ENCODE peak calls at places on chromosomes 7 and 10, in eight cellular contexts. Z is astrocyte, T is OCI-LY7, Q is left lung, U is HAP-1, K is endodermal cell, H is gastrocnemius medialis, Y is Panc1. D is an unnamed sample. For H3K4me1, the result is how much of the 10 kb centered on the place peaks cover.

GRCh38 chr10:2950546-2950945 is 116.8 kb upstream of the PFKP start:
- DNase-seq in K (no peak), H (no peak), T (no peak), U (no peak), Y (no peak), Z (no peak), Q (no peak), D (no peak)

GRCh38 chr7:148503900-148504487 is 86.6 kb upstream of the C7orf33 start:
- DNase-seq in Z (peak), U (no peak), H (no peak), Y (peak), T (peak), Q (no peak), K (no peak), D (peak)

GRCh38 chr7:141053626-141054025 is 20.2 kb upstream of the TMEM178B start:
- DNase-seq in U (no peak), Y (no peak), Q (no peak), H (no peak), T (no peak), K (no peak), Z (no peak), D (no peak)

GRCh38 chr10:492896-493295 is 196.6 kb downstream of the DIP2C start:
- DNase-seq in Q (no peak), K (no peak), T (no peak), Z (no peak), H (no peak), U (no peak), Y (no peak), D (no peak)

GRCh38 chr7:24024689-24025088 is 259.3 kb upstream of the NPY start:
- DNase-seq in Q (no peak), T (no peak), U (no peak), Y (no peak), Z (no peak), K (no peak), H (no peak), D (no peak)

GRCh38 chr7:87810130-87810529 is 66.0 kb downstream of the SLC25A40 start:
- DNase-seq in U (no peak), K (no peak), Z (no peak), Y (no peak), Q (no peak), T (no peak), H (no peak), D (no peak)

GRCh38 chr10:13003004-13003403 is 1.5 kb upstream of the CCDC3 start:
- DNase-seq in T (no peak), Y (no peak), H (no peak), Z (peak), U (no peak), Q (no peak), K (no peak), D (peak)

GRCh38 chr7:155644971-155645509 is 579 bp downstream of the RBM33 start:
- DNase-seq in Y (no peak), H (peak), T (peak), U (peak), K (peak), Q (no peak), Z (peak), D (peak)

GRCh38 chr7:140048138-140048537 is 14.6 kb downstream of the PARP12 start:
- DNase-seq in Y (no peak), U (no peak), Z (no peak), K (no peak), Q (no peak), H (no peak), T (no peak), D (peak)

GRCh38 chr7:24715661-24716479 is 41.4 kb downstream of the GSDME start:
- DNase-seq in T (peak), Q (no peak), Z (peak), Y (peak), K (peak), H (no peak), U (peak), D (peak)

GRCh38 chr10:130929422-130930325 is 381.8 kb downstream of the TCERG1L start:
- DNase-seq in T (no peak), Q (no peak), U (no peak), Z (no peak), K (peak), H (no peak), Y (no peak), D (no peak)

GRCh38 chr10:95964786-95965185 is 57.0 kb downstream of the CC2D2B start:
- DNase-seq in T (no peak), U (no peak), Q (no peak), Z (no peak), Y (no peak), K (no peak), H (no peak), D (no peak)

GRCh38 chr10:62926407-62926806 is 110.2 kb upstream of the EGR2 start:
- DNase-seq in Z (no peak), Q (no peak), U (no peak), H (no peak), Y (no peak), T (no peak), K (no peak), D (no peak)

GRCh38 chr7:123633553-123633952 is 22.1 kb upstream of the LMOD2 start:
- DNase-seq in K (no peak), Y (no peak), Z (peak), U (no peak), H (no peak), Q (no peak), T (no peak), D (no peak)

GRCh38 chr10:120573355-120573754 is 116.3 kb downstream of the PLPP4 start:
- DNase-seq in Z (no peak), T (no peak), U (no peak), K (no peak), Q (no peak), H (no peak), Y (no peak), D (no peak)

GRCh38 chr10:87842776-87843497 is 20.4 kb downstream of the KLLN start:
- DNase-seq in Q (no peak), U (no peak), H (no peak), Y (no peak), K (no peak), Z (peak), T (no peak), D (peak)

GRCh38 chr10:47141349-47141748 is 158.6 kb upstream of the GDF10 start:
- DNase-seq in U (no peak), T (no peak), Z (no peak), Q (no peak), H (no peak), K (no peak), Y (no peak), D (no peak)

GRCh38 chr7:27944626-27945025 is 204.7 kb downstream of the TAX1BP1 start:
- DNase-seq in K (no peak), U (no peak), Y (no peak), H (peak), Z (no peak), Q (no peak), T (no peak), D (no peak)

GRCh38 chr7:1939434-1940401 is 269.6 kb downstream of the ELFN1 start:
- DNase-seq in Q (peak), U (no peak), T (no peak), Z (no peak), H (no peak), K (no peak), Y (no peak), D (no peak)

GRCh38 chr10:33398796-33399195 is 64.3 kb upstream of the NRP1 start:
- DNase-seq in T (no peak), K (no peak), Q (no peak), H (no peak), Z (no peak), U (no peak), Y (no peak), D (no peak)

GRCh38 chr10:288605-289200 is 153.4 kb downstream of the ZMYND11 start:
- DNase-seq in Y (no peak), H (no peak), Z (no peak), U (no peak), K (no peak), T (peak), Q (no peak), D (no peak)

GRCh38 chr7:94405506-94405905 is 10.8 kb downstream of the COL1A2 start:
- DNase-seq in Y (no peak), U (no peak), Z (no peak), K (no peak), H (no peak), Q (no peak), T (no peak), D (peak)

GRCh38 chr10:45058580-45058979 is 57.9 kb downstream of the ZNF22 start:
- DNase-seq in Z (no peak), U (no peak), T (no peak), H (no peak), Q (no peak), Y (no peak), K (no peak), D (peak)

GRCh38 chr7:139362302-139362701 is 2.6 kb downstream of the LUC7L2 start:
- DNase-seq in Q (no peak), K (no peak), H (no peak), Z (peak), U (no peak), Y (no peak), T (no peak), D (peak)

GRCh38 chr10:110364531-110364937 is 59.8 kb upstream of the SMNDC1 start:
- DNase-seq in T (no peak), Y (no peak), H (no peak), Q (no peak), Z (no peak), K (no peak), U (no peak), D (no peak)

GRCh38 chr7:27409776-27410175 is 167.2 kb downstream of the EVX1 start:
- DNase-seq in U (no peak), Q (no peak), T (no peak), K (no peak), Z (no peak), Y (no peak), H (no peak), D (no peak)

GRCh38 chr7:116786791-116787443 is 75.5 kb upstream of the CAPZA2 start:
- DNase-seq in U (peak), K (peak), Z (no peak), Y (no peak), Q (no peak), T (peak), H (no peak), D (peak)

GRCh38 chr10:116765549-116766162 is 23.3 kb upstream of the HSPA12A start:
- DNase-seq in K (no peak), Q (no peak), U (peak), H (no peak), Y (no peak), T (no peak), Z (no peak), D (peak)

DNA sequence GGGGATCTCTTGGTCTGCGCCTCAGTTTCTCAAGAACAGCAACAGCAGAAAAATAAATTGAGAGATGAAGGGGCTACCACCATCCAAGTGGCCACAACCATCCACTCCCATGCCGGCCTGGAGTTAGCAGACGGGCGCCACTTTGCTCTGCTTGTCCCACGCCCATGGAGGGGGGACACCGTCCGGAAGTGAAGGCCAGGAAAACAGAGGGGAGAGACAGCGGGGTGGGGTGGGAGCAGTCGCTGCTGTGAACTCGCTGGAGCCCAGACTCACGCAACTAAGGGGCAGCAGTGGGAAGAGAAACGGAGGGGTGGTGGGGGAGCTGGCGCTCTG is 135.4 kb downstream of the KIF20B start:
- DNase-seq in Y (no peak), Z (no peak), Q (no peak), U (no peak), K (no peak), H (no peak), T (no peak), D (no peak)
- H3K4me3 ChIP-seq in Y (peak), Z (peak), Q (peak), U (no peak), K (no peak), H (peak), T (no peak), D (no peak)

DNA sequence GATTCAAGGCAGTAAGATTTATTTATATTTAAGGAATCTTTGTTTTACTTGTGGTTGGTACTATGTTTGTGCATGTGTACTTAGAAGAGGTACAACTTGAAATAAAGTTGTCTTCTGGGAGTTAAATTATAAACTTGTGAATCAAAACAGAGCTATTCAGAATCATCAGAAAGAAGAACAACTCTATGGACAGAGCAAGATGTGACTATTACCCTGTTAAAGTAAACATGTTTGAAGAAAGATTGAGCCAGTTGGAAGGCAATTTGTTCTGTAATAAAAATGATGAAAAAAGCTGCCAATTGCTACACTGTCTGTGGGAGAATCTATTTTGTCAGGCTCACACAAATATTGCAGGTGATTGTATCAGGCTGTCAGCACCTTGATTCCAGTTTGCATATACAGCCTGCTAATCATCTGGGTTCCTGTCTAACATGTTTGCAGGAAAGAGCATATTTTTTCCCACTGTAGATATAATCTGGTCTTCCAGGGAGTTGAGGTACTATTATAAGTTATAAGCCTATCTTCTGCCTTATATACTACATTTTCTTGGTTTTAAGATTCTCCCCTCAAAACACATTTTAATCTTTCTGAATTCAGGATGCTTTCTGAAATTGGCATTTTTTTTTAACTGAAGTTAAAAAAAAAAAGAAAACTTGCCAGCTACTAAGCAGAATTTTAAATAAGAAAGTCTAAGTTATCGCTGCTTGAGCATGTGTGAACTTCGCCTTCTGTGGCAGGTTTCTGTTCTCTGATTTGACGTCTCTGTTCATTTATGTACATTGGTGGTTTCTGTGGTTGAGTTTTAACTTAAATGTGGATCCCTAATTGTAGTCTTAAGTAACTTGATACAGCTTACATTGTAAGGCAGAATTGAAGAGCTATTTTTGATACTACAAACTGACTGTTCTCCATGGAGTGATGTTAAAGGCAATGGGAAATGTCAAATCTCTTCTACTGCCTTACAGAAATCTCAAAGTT is 46.0 kb downstream of the ZNRF2 start:
- DNase-seq in Y (no peak), Z (peak), H (no peak), Q (no peak), T (peak), K (no peak), U (no peak), D (no peak)
- H3K4me1 ChIP-seq in Y (under half), Z (under half), H (under half), Q (under half), T (under half), K (under half), U (under half), D (under half)

GRCh38 chr7:158702196-158702595 is 2.4 kb downstream of the NCAPG2 start:
- DNase-seq in H (no peak), Q (no peak), U (no peak), Y (no peak), Z (no peak), K (no peak), T (no peak), D (no peak)
- H3K4me3 ChIP-seq in H (no peak), Q (no peak), U (no peak), Y (no peak), Z (peak), K (peak), T (peak), D (no peak)

GRCh38 chr10:101834341-101834740 is 9.3 kb downstream of the KCNIP2 start:
- DNase-seq in H (no peak), T (no peak), Q (peak), K (no peak), U (no peak), Y (no peak), Z (no peak), D (no peak)
- H3K4me1 ChIP-seq in H (under half), T (under half), Q (under half), K (under half), U (under half), Y (under half), Z (under half), D (under half)

GRCh38 chr7:122304604-122304975 is at the start of gene FEZF1:
- DNase-seq in T (no peak), U (no peak), K (peak), Z (no peak), Q (no peak), Y (no peak), H (no peak), D (no peak)

GRCh38 chr7:122303522-122303970 is 1.0 kb downstream of the FEZF1 start:
- DNase-seq in K (no peak), T (no peak), Y (no peak), U (no peak), Z (no peak), Q (no peak), H (no peak), D (no peak)

GRCh38 chr7:122304996-122305421 is 459 bp upstream of the FEZF1 start:
- DNase-seq in H (no peak), Q (no peak), T (no peak), U (no peak), Z (no peak), Y (no peak), K (peak), D (no peak)

GRCh38 chr7:122302826-122303521 is 1.6 kb downstream of the FEZF1 start:
- DNase-seq in Y (no peak), Q (no peak), H (no peak), Z (no peak), T (no peak), K (no peak), U (no peak), D (no peak)

DNA sequence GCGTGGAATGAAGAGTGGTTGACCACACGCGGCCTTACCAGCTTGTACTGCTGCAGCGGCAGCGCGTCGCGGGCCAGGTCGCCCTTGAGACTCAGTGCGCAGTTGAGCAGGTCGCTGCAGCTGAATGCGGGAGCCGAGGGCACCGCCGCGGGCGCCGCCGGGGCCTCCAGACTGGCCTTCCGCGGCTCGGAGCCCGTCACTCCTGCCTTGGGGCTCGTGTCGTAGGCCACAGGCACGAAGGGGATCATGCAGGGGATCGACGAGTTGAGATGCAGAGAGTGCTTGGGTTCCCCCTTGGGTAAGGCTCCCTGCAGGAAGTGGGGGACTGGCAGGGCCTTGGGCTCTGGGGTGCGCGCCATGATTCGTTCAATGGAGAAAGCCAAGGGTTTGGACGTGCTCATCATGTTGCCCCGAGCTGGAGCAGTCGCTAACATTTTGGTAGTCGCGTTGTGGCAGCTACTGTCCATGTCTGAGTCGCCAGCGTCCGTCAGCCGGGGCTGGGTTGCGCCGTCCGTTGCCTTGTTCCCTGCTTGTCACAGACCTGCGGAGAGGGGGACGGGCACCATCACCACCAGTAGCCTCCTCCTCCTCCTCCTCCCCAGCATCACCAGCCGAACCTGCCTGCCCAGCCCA is 463 bp downstream of the FEZF1 start:
- DNase-seq in Q (no peak), Y (no peak), Z (no peak), H (no peak), U (no peak), T (no peak), K (peak), D (peak)
- H3K4me3 ChIP-seq in Q (no peak), Y (peak), Z (peak), H (peak), U (no peak), T (no peak), K (peak), D (peak)

GRCh38 chr7:43679210-43680068 is 49.9 kb downstream of the COA1 start:
- DNase-seq in Y (no peak), U (no peak), Q (no peak), K (no peak), Z (no peak), H (no peak), T (no peak), D (no peak)
- H3K4me1 ChIP-seq in Y (under half), U (under half), Q (under half), K (under half), Z (under half), H (under half), T (under half), D (under half)

GRCh38 chr7:22193361-22194016 is 163.5 kb downstream of the RAPGEF5 start:
- DNase-seq in U (no peak), Y (no peak), K (peak), Q (no peak), T (no peak), Z (peak), H (no peak), D (peak)
- H3K4me3 ChIP-seq in U (no peak), Y (no peak), K (peak), Q (no peak), T (no peak), Z (peak), H (no peak), D (peak)

DNA sequence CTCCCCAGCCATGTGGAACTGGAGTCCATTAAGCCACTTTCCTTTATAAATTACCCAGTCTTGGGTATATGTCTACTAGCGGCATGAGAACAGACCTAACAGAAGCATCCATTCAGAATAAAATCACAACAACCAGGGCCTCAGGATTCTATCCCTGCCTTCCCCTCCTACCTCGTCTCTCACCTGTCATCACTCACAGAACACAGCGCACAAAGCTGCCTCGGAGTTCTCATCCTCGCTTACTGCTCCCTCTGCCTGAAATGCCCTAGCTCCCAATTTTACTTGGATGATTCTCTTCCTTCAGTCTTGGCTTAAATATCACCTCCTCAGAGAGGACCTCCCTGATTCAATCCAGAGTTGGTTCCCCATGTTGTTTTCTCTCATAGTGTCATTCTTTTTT is 70.7 kb upstream of the AFAP1L2 start:
- DNase-seq in T (no peak), Z (no peak), Y (no peak), Q (no peak), K (no peak), H (no peak), U (no peak), D (peak)
- H3K4me1 ChIP-seq in T (under half), Z (under half), Y (under half), Q (under half), K (under half), H (half or more), U (under half), D (under half)

GRCh38 chr10:8044908-8045727 is 9.4 kb upstream of the GATA3 start:
- DNase-seq in K (peak), H (no peak), Z (no peak), Y (no peak), T (no peak), U (peak), Q (no peak), D (no peak)

GRCh38 chr10:8043569-8044306 is 10.8 kb upstream of the GATA3 start:
- DNase-seq in U (no peak), K (peak), H (no peak), Y (no peak), Q (no peak), T (no peak), Z (no peak), D (no peak)

GRCh38 chr10:8042864-8043568 is 11.5 kb upstream of the GATA3 start:
- DNase-seq in U (no peak), Y (no peak), H (no peak), Q (no peak), T (no peak), K (peak), Z (no peak), D (no peak)

GRCh38 chr10:8045728-8046494 is 8.6 kb upstream of the GATA3 start:
- DNase-seq in Y (no peak), T (no peak), U (no peak), H (no peak), Z (no peak), Q (no peak), K (no peak), D (no peak)

GRCh38 chr10:8044331-8044907 is 10.1 kb upstream of the GATA3 start:
- DNase-seq in K (peak), Y (no peak), T (no peak), Z (no peak), U (no peak), H (no peak), Q (no peak), D (no peak)
- H3K4me3 ChIP-seq in K (peak), Y (no peak), T (no peak), Z (no peak), U (no peak), H (peak), Q (no peak), D (peak)

D was measured in cardiac muscle cell.